ENCODE peak calls at places on chromosome 11, in four cellular contexts. V is IMR-90, T is mammary epithelial cell, W is DND-41. S is an unnamed sample.

GRCh38 chr11:1233351-1234053 is 10.6 kb downstream of the MUC5B start:
- DNase-seq in V (no peak), T (no peak), W (no peak), S (peak)

GRCh38 chr11:16782226-16782919 is 43.9 kb downstream of the C11orf58 start:
- DNase-seq in V (no peak), T (no peak), W (no peak), S (no peak)

GRCh38 chr11:118098996-118099837 is 12.5 kb upstream of the SMIM35 start:
- DNase-seq in V (no peak), T (no peak), W (peak), S (peak)

GRCh38 chr11:102293873-102294601 is 23.2 kb upstream of the BIRC3 start:
- DNase-seq in V (peak), T (peak), W (peak), S (no peak)

GRCh38 chr11:83871013-83871412 is 584.8 kb upstream of the CCDC90B start:
- DNase-seq in V (no peak), T (no peak), W (no peak), S (no peak)

GRCh38 chr11:69799582-69799981 is 19.6 kb downstream of the FGF3 start:
- DNase-seq in V (peak), T (peak), W (peak), S (peak)

GRCh38 chr11:44516688-44517301 is 48.7 kb upstream of the CD82 start:
- DNase-seq in V (no peak), T (no peak), W (no peak), S (no peak)

GRCh38 chr11:117823941-117824420 is 563 bp downstream of the FXYD2 start:
- DNase-seq in V (no peak), T (no peak), W (peak), S (peak)

GRCh38 chr11:122659676-122660571 is 4.4 kb downstream of the UBASH3B start:
- DNase-seq in V (no peak), T (no peak), W (no peak), S (no peak)

GRCh38 chr11:15854245-15854644 is 502.1 kb downstream of the SOX6 start:
- DNase-seq in V (no peak), T (no peak), W (no peak), S (no peak)

GRCh38 chr11:46050065-46050464 is 71.2 kb downstream of the PHF21A start:
- DNase-seq in V (peak), T (peak), W (no peak), S (peak)

GRCh38 chr11:74011360-74012071 is 2.6 kb upstream of the UCP3 start:
- DNase-seq in V (peak), T (no peak), W (no peak), S (no peak)

GRCh38 chr11:66707486-66707885 is 21.5 kb downstream of the SPTBN2 start:
- DNase-seq in V (no peak), T (no peak), W (no peak), S (no peak)

GRCh38 chr11:90204832-90205646 is 17.8 kb downstream of the CHORDC1 start:
- DNase-seq in V (peak), T (peak), W (no peak), S (no peak)

GRCh38 chr11:85875505-85875904 is 20.3 kb downstream of the CCDC83 start:
- DNase-seq in V (peak), T (peak), W (no peak), S (no peak)

GRCh38 chr11:73729594-73730206 is 31.2 kb downstream of the RAB6A start:
- DNase-seq in V (no peak), T (no peak), W (no peak), S (peak)

GRCh38 chr11:72524711-72525110 is 90.4 kb upstream of the CLPB start:
- DNase-seq in V (peak), T (peak), W (no peak), S (no peak)

GRCh38 chr11:128632151-128632791 is 44.9 kb upstream of the ETS1 start:
- DNase-seq in V (peak), T (peak), W (peak), S (peak)

GRCh38 chr11:106997241-106997640 is 21.0 kb downstream of the GUCY1A2 start:
- DNase-seq in V (no peak), T (no peak), W (no peak), S (no peak)

GRCh38 chr11:843818-844692 is 1.4 kb downstream of the TSPAN4 start:
- DNase-seq in V (peak), T (peak), W (no peak), S (peak)

GRCh38 chr11:130840683-130841082 is 75.6 kb downstream of the SNX19 start:
- DNase-seq in V (no peak), T (no peak), W (no peak), S (no peak)

GRCh38 chr11:6850526-6850925 is 5.0 kb downstream of the OR10A5 start:
- DNase-seq in V (no peak), T (no peak), W (no peak), S (no peak)

GRCh38 chr11:35529971-35530495 is 4.6 kb upstream of the PAMR1 start:
- DNase-seq in V (peak), T (peak), W (no peak), S (no peak)

GRCh38 chr11:28461338-28461737 is 353.1 kb downstream of the METTL15 start:
- DNase-seq in V (peak), T (no peak), W (no peak), S (no peak)

GRCh38 chr11:71964641-71965040 is 34.1 kb upstream of the IL18BP start:
- DNase-seq in V (no peak), T (no peak), W (no peak), S (no peak)

GRCh38 chr11:80023416-80023815 is 582.6 kb upstream of the TENM4 start:
- DNase-seq in V (no peak), T (no peak), W (no peak), S (no peak)

GRCh38 chr11:62540804-62541671 is 5.6 kb downstream of the AHNAK start:
- DNase-seq in V (peak), T (no peak), W (no peak), S (no peak)

GRCh38 chr11:43748095-43748494 is 67.6 kb downstream of the HSD17B12 start:
- DNase-seq in V (no peak), T (no peak), W (no peak), S (no peak)

GRCh38 chr11:11075515-11076171 is 217.8 kb upstream of the ZBED5 start:
- DNase-seq in V (no peak), T (no peak), W (no peak), S (peak)

GRCh38 chr11:69888671-69889076 is 69.5 kb upstream of the FGF3 start:
- DNase-seq in V (peak), T (peak), W (peak), S (peak)

GRCh38 chr11:106956887-106957505 is 61.3 kb downstream of the GUCY1A2 start:
- DNase-seq in V (no peak), T (no peak), W (peak), S (peak)

GRCh38 chr11:134973801-134974200 is 561.8 kb upstream of the B3GAT1 start:
- DNase-seq in V (no peak), T (no peak), W (no peak), S (no peak)

GRCh38 chr11:30471244-30471643 is 114.9 kb downstream of the MPPED2 start:
- DNase-seq in V (no peak), T (no peak), W (no peak), S (no peak)

GRCh38 chr11:128522943-128523518 is 64.3 kb downstream of the ETS1 start:
- DNase-seq in V (no peak), T (no peak), W (peak), S (no peak)

GRCh38 chr11:108115495-108116140 is 5.7 kb upstream of the ACAT1 start:
- DNase-seq in V (peak), T (peak), W (no peak), S (peak)

GRCh38 chr11:28476053-28476452 is 367.9 kb downstream of the METTL15 start:
- DNase-seq in V (no peak), T (no peak), W (no peak), S (no peak)

GRCh38 chr11:12079726-12080556 is 30.4 kb upstream of the MICAL2 start:
- DNase-seq in V (peak), T (peak), W (no peak), S (no peak)
- H3K9ac ChIP-seq in V (peak), T (peak), W (no peak), S (no peak)

GRCh38 chr11:120326228-120326627 is 1.1 kb downstream of the TLCD5 start:
- DNase-seq in V (peak), T (no peak), W (no peak), S (no peak)
- TF ChIP-seq CTCF in V (no peak), T (no peak), W (no peak), S (no peak)

GRCh38 chr11:65573391-65574146 is 1.2 kb downstream of the FAM89B start:
- DNase-seq in V (no peak), T (no peak), W (no peak), S (no peak)

GRCh38 chr11:65575568-65576231 is at the start of gene EHBP1L1:
- DNase-seq in V (peak), T (peak), W (peak), S (peak)

GRCh38 chr11:65576232-65576866 is 496 bp downstream of the EHBP1L1 start:
- DNase-seq in V (no peak), T (no peak), W (peak), S (no peak)

GRCh38 chr11:65574147-65574962 is 1.5 kb upstream of the EHBP1L1 start:
- DNase-seq in V (peak), T (peak), W (peak), S (peak)

GRCh38 chr11:65574963-65575567 is 788 bp upstream of the EHBP1L1 start:
- DNase-seq in V (no peak), T (no peak), W (no peak), S (peak)
- H3K4me3 ChIP-seq in V (peak), T (peak), W (peak), S (peak)

DNA sequence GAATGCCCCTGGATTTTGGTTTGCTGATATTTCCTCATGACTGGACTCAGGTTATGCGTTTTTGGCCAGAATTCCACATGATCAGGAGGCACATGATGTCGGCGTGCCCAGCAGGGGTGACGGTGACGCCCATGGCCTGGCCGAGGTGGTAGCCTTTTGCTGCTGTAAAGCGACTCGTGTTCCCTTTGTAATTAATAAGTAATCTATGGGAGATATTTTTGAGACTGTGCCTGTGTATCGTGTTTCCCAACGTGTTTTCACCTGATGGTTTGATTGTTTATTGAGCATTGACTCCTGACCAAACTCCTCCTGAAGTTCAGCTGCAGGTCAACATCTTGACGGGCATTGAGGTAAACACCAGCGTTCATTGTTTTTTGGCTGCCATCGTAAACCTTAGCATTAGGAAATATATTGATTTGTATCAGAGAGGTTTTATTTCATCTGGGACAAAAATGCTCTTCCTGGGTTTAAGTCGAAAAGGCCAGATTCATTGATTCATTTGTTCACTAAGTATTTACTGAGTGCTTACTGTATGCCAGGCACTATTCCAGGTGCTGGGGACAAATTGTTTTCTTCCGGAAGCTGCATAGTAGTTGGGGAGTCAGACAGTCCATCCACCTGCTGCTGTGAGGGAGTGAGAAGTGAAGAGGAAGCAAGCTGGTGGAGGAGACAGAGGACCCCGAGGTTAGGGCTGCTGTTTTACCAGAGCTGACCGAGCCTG is 23.6 kb downstream of the DCPS start:
- DNase-seq in V (no peak), T (no peak), W (no peak), S (no peak)
- H3K9ac ChIP-seq in V (no peak), T (no peak), W (no peak), S (no peak)

S was measured in endodermal cell.